ENCODE peak calls at places on chromosomes 13 and 19, in eight cellular contexts. G is GOT3; C is CD8-positive, alpha-beta memory T cell; S is PC-9; Q is upper lobe of right lung; H is heart left ventricle; M is GM12892; U is stimulated activated CD4-positive, alpha-beta T cell treated with anti-CD3 and anti-CD28 coated beads, Interleukin-1b, Interleukin-23, amount 100 ng/mL, for 4 hours. L is an unnamed sample.

GRCh38 chr13:111005364-111005763 is 90.5 kb upstream of the ANKRD10 start:
- DNase-seq in C (no peak), U (no peak), M (no peak), S (no peak), Q (no peak), G (no peak), H (no peak), L (no peak)

GRCh38 chr19:45475537-45476348 is 7.9 kb downstream of the FOSB start:
- DNase-seq in H (no peak), S (no peak), M (no peak), U (no peak), C (peak), Q (no peak), G (no peak), L (no peak)

GRCh38 chr13:23876265-23876664 is 12.9 kb downstream of the MIPEP start:
- DNase-seq in G (no peak), Q (no peak), H (no peak), S (no peak), M (no peak), C (no peak), U (no peak), L (no peak)

GRCh38 chr19:2385053-2385721 is 25.1 kb downstream of the TMPRSS9 start:
- DNase-seq in G (no peak), S (peak), Q (no peak), U (no peak), C (no peak), H (no peak), M (no peak), L (peak)

GRCh38 chr13:44386932-44387556 is 13.4 kb downstream of the SERP2 start:
- DNase-seq in M (no peak), H (no peak), U (no peak), Q (no peak), G (no peak), S (no peak), C (no peak), L (no peak)

GRCh38 chr19:13622727-13623126 is 116.4 kb upstream of the CACNA1A start:
- DNase-seq in H (no peak), G (no peak), S (no peak), C (no peak), Q (no peak), U (no peak), M (no peak), L (peak)

GRCh38 chr13:44936246-44936645 is 53.0 kb downstream of the NUFIP1 start:
- DNase-seq in M (no peak), S (no peak), Q (no peak), G (no peak), H (no peak), U (no peak), C (no peak), L (no peak)

GRCh38 chr13:112220296-112220875 is 153.4 kb downstream of the SOX1 start:
- DNase-seq in H (no peak), M (no peak), Q (no peak), U (no peak), S (no peak), C (no peak), G (no peak), L (no peak)

L was measured in NCI-H1092 treated with DMSO at 0.1 percent for 48 hours.